ENCODE peak calls at places on chromosomes 4 and X, in nine cellular contexts. M is BE2C; X is fibroblast of the conjunctiva; Y is NCI-H1092; N is CD4-positive, alpha-beta memory T cell; K is GM18507; J is KBM-7; S is activated CD4-positive, alpha-beta memory T cell treated with anti-CD3 and anti-CD28 coated beads, Interleukin-2, amount 10 ng/mL, durations not matched to agents 7 days and 5 days; G is activated T-helper 1 cell treated with anti-CD3 and anti-CD28 coated beads, Interleukin-2, amount 50 U/mL, for 16 hours. B is an unnamed sample.
A peak's percentile ranks its signal among the peaks of the same experiment; 100 is the strongest.

GRCh38 chr4:66562276-66562806 is 892.1 kb upstream of the EPHA5 start:
- DNase-seq in S (no peak), G (no peak), M (no peak), Y (no peak), K (no peak), X (no peak), N (no peak), J (no peak), B (no peak)

GRCh38 chr4:148447672-148448071 is 5.5 kb upstream of the NR3C2 start:
- DNase-seq in J (peak; percentile 8), K (no peak), X (no peak), G (no peak), N (peak; percentile 49), Y (no peak), M (no peak), S (no peak), B (no peak)

GRCh38 chrX:150200820-150201287 is 162.3 kb upstream of the MAMLD1 start:
- DNase-seq in K (peak; percentile 38), J (peak; percentile 4), Y (peak; percentile 66), M (peak; percentile 6), S (peak; percentile 65), X (peak; percentile 93), G (no peak), N (no peak), B (peak; percentile 26)

GRCh38 chr4:42709392-42710065 is 52.6 kb upstream of the ATP8A1 start:
- DNase-seq in N (no peak), M (no peak), J (no peak), Y (no peak), K (no peak), X (no peak), S (no peak), G (no peak), B (no peak)

GRCh38 chrX:13774696-13775095 is 40.1 kb downstream of the OFD1 start:
- DNase-seq in S (no peak), M (no peak), X (no peak), N (no peak), K (no peak), G (no peak), Y (peak; percentile 1), J (no peak), B (no peak)

GRCh38 chr4:26484032-26484515 is 6.2 kb downstream of the CCKAR start:
- DNase-seq in N (no peak), G (no peak), Y (no peak), J (no peak), M (no peak), K (no peak), S (no peak), X (no peak), B (no peak)

GRCh38 chr4:10183462-10183861 is 66.9 kb upstream of the WDR1 start:
- DNase-seq in N (no peak), G (no peak), X (no peak), S (peak; percentile 66), K (no peak), Y (no peak), J (peak; percentile 24), M (no peak), B (no peak)

GRCh38 chr4:110614173-110614948 is 8.5 kb downstream of the PITX2 start:
- DNase-seq in J (no peak), K (no peak), S (no peak), X (no peak), M (no peak), N (no peak), G (no peak), Y (no peak), B (no peak)

GRCh38 chr4:118037955-118038354 is 3.7 kb downstream of the NDST3 start:
- DNase-seq in N (no peak), S (no peak), K (no peak), J (no peak), M (no peak), X (no peak), G (no peak), Y (no peak), B (no peak)

GRCh38 chr4:151806511-151806927 is 45.7 kb upstream of the GATB start:
- DNase-seq in M (no peak), Y (no peak), X (no peak), G (no peak), J (no peak), K (no peak), N (no peak), S (no peak), B (no peak)

GRCh38 chrX:3609800-3610199 is 103.6 kb downstream of the PRKX start:
- DNase-seq in M (no peak), Y (no peak), J (no peak), N (no peak), S (no peak), G (no peak), K (no peak), X (peak; percentile 20), B (no peak)

GRCh38 chrX:69050051-69050785 is 115.0 kb downstream of the PJA1 start:
- DNase-seq in Y (no peak), N (no peak), M (no peak), S (no peak), J (no peak), G (no peak), X (no peak), K (no peak), B (no peak)

GRCh38 chrX:107204063-107204605 is 2.1 kb downstream of the NUP62CL start:
- DNase-seq in J (peak; percentile 65), K (no peak), X (no peak), M (no peak), N (no peak), S (no peak), G (no peak), Y (no peak), B (no peak)

GRCh38 chr4:163179207-163179606 is 12.5 kb upstream of the NAF1 start:
- DNase-seq in Y (no peak), S (no peak), G (no peak), X (no peak), K (no peak), M (no peak), J (no peak), N (no peak), B (no peak)

GRCh38 chrX:134807039-134807729 is 148.9 kb upstream of the PLAC1 start:
- DNase-seq in N (peak; percentile 89), M (peak; percentile 86), K (peak; percentile 46), J (peak; percentile 94), G (peak; percentile 62), X (peak; percentile 89), Y (peak; percentile 94), S (peak; percentile 90), B (peak; percentile 86)

GRCh38 chr4:88059781-88060180 is 52.3 kb downstream of the PKD2 start:
- DNase-seq in N (no peak), M (no peak), Y (no peak), K (no peak), S (no peak), G (no peak), J (no peak), X (no peak), B (no peak)

GRCh38 chr4:7812191-7812860 is 127.3 kb downstream of the AFAP1 start:
- DNase-seq in N (no peak), Y (no peak), X (no peak), J (no peak), K (no peak), S (no peak), G (no peak), M (no peak), B (no peak)

GRCh38 chr4:189200346-189200745 is 740.3 kb upstream of the FRG1 start:
- DNase-seq in K (no peak), Y (no peak), S (no peak), G (no peak), M (no peak), J (no peak), X (no peak), N (no peak), B (no peak)

GRCh38 chrX:58025979-58026378 is 115.7 kb upstream of the ZXDA start:
- DNase-seq in K (no peak), X (no peak), M (peak; percentile 13), G (no peak), Y (peak; percentile 4), N (peak; percentile 31), J (peak; percentile 72), S (peak; percentile 17), B (peak; percentile 20)

GRCh38 chrX:132480581-132481203 is 8.1 kb downstream of the MBNL3 start:
- DNase-seq in S (peak; percentile 54), G (no peak), K (no peak), J (peak; percentile 92), X (no peak), M (no peak), Y (peak; percentile 77), N (peak; percentile 55), B (no peak)

GRCh38 chrX:38050806-38051205 is 44.5 kb downstream of the SYTL5 start:
- DNase-seq in Y (no peak), X (no peak), S (no peak), M (no peak), N (no peak), K (no peak), J (no peak), G (no peak), B (no peak)

GRCh38 chr4:53734584-53735363 is 143.5 kb upstream of the LNX1 start:
- DNase-seq in N (no peak), M (no peak), K (no peak), J (no peak), Y (no peak), X (peak; percentile 31), G (no peak), S (no peak), B (no peak)

GRCh38 chrX:34426334-34426733 is 230.8 kb downstream of the TMEM47 start:
- DNase-seq in S (no peak), N (no peak), K (no peak), X (no peak), J (no peak), Y (no peak), M (no peak), G (no peak), B (no peak)

GRCh38 chr4:139054791-139055376 is 39.3 kb downstream of the NOCT start:
- DNase-seq in X (no peak), G (no peak), S (no peak), N (no peak), Y (no peak), M (no peak), K (no peak), J (no peak), B (no peak)

GRCh38 chrX:134431894-134432293 is 28.1 kb upstream of the HPRT1 start:
- DNase-seq in N (no peak), G (no peak), J (no peak), X (no peak), M (no peak), S (no peak), K (no peak), Y (no peak), B (no peak)

GRCh38 chr4:2935762-2936743 is 27.2 kb downstream of the NOP14 start:
- DNase-seq in Y (no peak), G (no peak), S (peak; percentile 83), J (no peak), X (no peak), N (peak; percentile 46), M (no peak), K (no peak), B (no peak)

GRCh38 chr4:124178449-124179021 is 534.0 kb downstream of the ANKRD50 start:
- DNase-seq in G (no peak), J (no peak), X (peak; percentile 36), S (no peak), Y (no peak), M (no peak), N (no peak), K (no peak), B (no peak)